ENCODE peak calls at places on chromosomes 4 and X, in ten cellular contexts. K is heart right ventricle, M is K562, I is upper lobe of right lung, P is progenitor cell of endocrine pancreas, Z is colonic mucosa, S is HFFc6, O is BE2C, V is left lung, B is HCT116. W is an unnamed sample.

GRCh38 chrX:16999275-16999674 is 52.8 kb downstream of the REPS2 start:
- DNase-seq in Z (no peak), M (no peak), I (no peak), B (no peak), O (no peak), P (no peak), V (no peak), S (no peak), K (no peak), W (no peak)

GRCh38 chrX:53262918-53263394 is 18.4 kb downstream of the IQSEC2 start:
- DNase-seq in S (peak), I (no peak), M (peak), P (no peak), B (peak), V (no peak), K (no peak), O (no peak), Z (peak), W (no peak)

GRCh38 chr4:123785515-123785914 is 388.9 kb downstream of the SPRY1 start:
- DNase-seq in M (no peak), K (peak), Z (peak), V (no peak), O (no peak), S (peak), B (no peak), P (no peak), I (no peak), W (no peak)

GRCh38 chr4:61531188-61531587 is 331.1 kb downstream of the ADGRL3 start:
- DNase-seq in P (no peak), O (no peak), V (no peak), M (no peak), I (no peak), Z (no peak), K (no peak), B (no peak), S (no peak), W (no peak)

GRCh38 chr4:83723609-83724008 is 187.7 kb downstream of the GPAT3 start:
- DNase-seq in V (no peak), K (no peak), B (no peak), Z (no peak), P (no peak), M (no peak), I (no peak), S (no peak), O (no peak), W (no peak)

GRCh38 chrX:91066104-91066503 is 368.5 kb upstream of the PABPC5 start:
- DNase-seq in O (no peak), P (no peak), S (no peak), K (no peak), I (no peak), M (no peak), Z (no peak), V (no peak), B (no peak), W (no peak)

GRCh38 chr4:27318740-27319139 is 458.1 kb downstream of the STIM2 start:
- DNase-seq in K (no peak), M (peak), S (peak), P (no peak), B (peak), O (no peak), V (no peak), I (no peak), Z (peak), W (peak)

GRCh38 chrX:46582325-46582724 is 8.8 kb downstream of the CHST7 start:
- DNase-seq in S (peak), V (no peak), K (no peak), Z (no peak), O (no peak), B (peak), M (no peak), I (no peak), P (no peak), W (no peak)

GRCh38 chrX:70260104-70260503 is at the start of gene P2RY4:
- DNase-seq in K (no peak), Z (no peak), P (no peak), V (no peak), M (no peak), S (no peak), O (no peak), B (no peak), I (no peak), W (no peak)

GRCh38 chrX:21798677-21799219 is 40.7 kb upstream of the MBTPS2 start:
- DNase-seq in B (peak), P (no peak), Z (no peak), K (no peak), V (no peak), O (no peak), M (no peak), I (no peak), S (no peak), W (no peak)

GRCh38 chr4:124459922-124460301 is 252.6 kb downstream of the ANKRD50 start:
- DNase-seq in B (no peak), P (no peak), O (no peak), V (no peak), M (no peak), I (no peak), Z (no peak), K (no peak), S (no peak), W (peak)

GRCh38 chr4:91448668-91449330 is 855.0 kb upstream of the GRID2 start:
- DNase-seq in M (no peak), I (no peak), P (no peak), V (no peak), B (peak), O (no peak), Z (no peak), K (no peak), S (peak), W (no peak)

GRCh38 chr4:116849620-116850019 is 235.8 kb downstream of the TRAM1L1 start:
- DNase-seq in V (no peak), Z (no peak), B (no peak), P (no peak), O (no peak), I (no peak), S (no peak), M (no peak), K (no peak), W (no peak)

GRCh38 chrX:30620980-30621716 is 32.1 kb upstream of the GK start:
- DNase-seq in Z (no peak), B (no peak), M (no peak), P (no peak), S (peak), O (no peak), K (no peak), I (no peak), V (no peak), W (no peak)

GRCh38 chr4:48939785-48940184 is 33.2 kb upstream of the OCIAD2 start:
- DNase-seq in S (peak), O (no peak), Z (no peak), I (no peak), V (no peak), P (no peak), K (no peak), M (no peak), B (no peak), W (no peak)

GRCh38 chr4:48944659-48945290 is 38.2 kb upstream of the OCIAD2 start:
- DNase-seq in M (peak), Z (peak), S (no peak), V (no peak), K (no peak), P (no peak), O (peak), I (no peak), B (no peak), W (peak)

GRCh38 chr4:48944252-48944651 is 37.7 kb upstream of the OCIAD2 start:
- DNase-seq in Z (peak), K (no peak), O (no peak), V (no peak), B (peak), M (no peak), S (no peak), P (no peak), I (no peak), W (no peak)

GRCh38 chr4:48945981-48946380 is 39.4 kb upstream of the OCIAD2 start:
- DNase-seq in P (no peak), B (no peak), O (no peak), K (no peak), V (no peak), M (no peak), S (no peak), Z (no peak), I (no peak), W (no peak)

DNA sequence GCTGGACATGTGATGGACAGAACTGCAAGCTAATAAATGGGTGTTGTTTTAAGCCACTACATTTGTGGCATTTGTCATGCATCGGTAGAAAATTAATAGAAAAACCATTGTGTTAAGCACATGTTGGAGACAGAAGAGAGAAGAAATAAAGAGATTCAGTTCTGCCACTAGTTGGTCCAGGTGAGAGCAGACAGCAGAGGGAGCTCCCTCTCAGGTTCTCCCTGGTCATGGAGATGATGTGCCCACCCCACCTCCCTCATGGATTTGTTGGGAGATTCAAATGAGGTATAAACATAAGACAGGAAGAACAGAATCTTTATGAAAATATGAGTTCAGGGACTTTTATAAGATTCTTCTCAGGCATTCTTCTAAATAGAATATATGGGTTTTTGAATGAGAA is 36.8 kb upstream of the OCIAD2 start:
- DNase-seq in S (no peak), Z (no peak), M (no peak), O (peak), I (no peak), K (no peak), V (no peak), B (peak), P (no peak), W (no peak)
- TF ChIP-seq CTCF in S (peak), Z (no peak), M (peak), O (peak), I (no peak), K (no peak), V (no peak), B (peak), P (peak), W (no peak)

GRCh38 chr4:8110071-8110986 is 48.3 kb downstream of the ABLIM2 start:
- DNase-seq in I (no peak), Z (no peak), B (no peak), M (peak), P (peak), S (peak), K (no peak), O (no peak), V (no peak), W (peak)
- TF ChIP-seq CTCF in I (peak), Z (no peak), B (no peak), M (peak), P (peak), S (peak), K (no peak), O (no peak), V (no peak), W (peak)

GRCh38 chrX:41412261-41413167 is 34.6 kb upstream of the NYX start:
- DNase-seq in Z (peak), S (no peak), K (peak), M (no peak), I (no peak), O (no peak), P (no peak), V (no peak), B (no peak), W (no peak)
- TF ChIP-seq CTCF in Z (no peak), S (no peak), K (no peak), M (no peak), I (no peak), O (peak), P (no peak), V (no peak), B (no peak), W (no peak)

DNA sequence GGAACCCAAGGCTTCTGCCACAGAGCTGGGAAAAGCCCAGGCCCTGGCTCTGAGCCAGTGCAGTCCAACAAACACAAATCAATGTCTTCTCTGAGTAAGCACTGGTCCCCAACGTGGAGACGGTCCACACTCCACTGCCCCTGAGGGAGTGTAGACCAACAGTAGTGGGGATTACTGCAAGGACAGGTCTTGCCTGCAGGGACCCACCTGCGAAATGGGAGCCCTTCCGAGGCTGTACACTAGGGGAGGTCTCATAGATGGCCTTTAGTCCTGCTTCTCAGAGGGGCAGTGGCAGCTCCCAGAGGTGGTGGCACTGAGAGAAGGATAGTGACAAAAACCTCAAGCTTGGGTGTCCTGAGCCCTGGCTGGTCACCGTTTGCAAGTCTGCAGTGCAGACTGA is 19.5 kb downstream of the ENPP6 start:
- DNase-seq in O (no peak), V (no peak), P (no peak), Z (no peak), S (no peak), I (no peak), K (no peak), M (no peak), B (no peak), W (no peak)
- TF ChIP-seq CTCF in O (no peak), V (no peak), P (no peak), Z (no peak), S (no peak), I (no peak), K (no peak), M (no peak), B (no peak), W (no peak)

W was measured in endothelial cell.